ENCODE peak calls at places on chromosome 16, in eight cellular contexts. X is KG1; K is CD8-positive, alpha-beta memory T cell; W is AG09319; Y is DMS 273 treated with DMSO at 0.1 percent for 48 hours; R is cerebellum; D is RPMI8226; B is adrenal gland. A is an unnamed sample.

GRCh38 chr16:80014241-80014939 is 413.9 kb upstream of the MAF start:
- DNase-seq in B (no peak), W (peak; percentile 43), K (no peak), D (no peak), Y (no peak), R (no peak), X (no peak), A (no peak)

GRCh38 chr16:72481419-72481818 is 309.5 kb upstream of the PMFBP1 start:
- DNase-seq in X (no peak), K (no peak), R (no peak), B (no peak), D (no peak), Y (no peak), W (no peak), A (no peak)

GRCh38 chr16:12166271-12166670 is 189.7 kb downstream of the SNX29 start:
- DNase-seq in X (no peak), K (no peak), R (no peak), D (no peak), W (no peak), B (no peak), Y (no peak), A (no peak)

GRCh38 chr16:13999071-13999894 is 71.8 kb upstream of the MRTFB start:
- DNase-seq in W (no peak), K (no peak), R (no peak), D (no peak), X (no peak), B (no peak), Y (no peak), A (no peak)

GRCh38 chr16:3182608-3183444 is 5.2 kb upstream of the OR1F1 start:
- DNase-seq in Y (peak; percentile 59), R (peak; percentile 44), D (peak; percentile 66), B (no peak), K (peak; percentile 40), W (no peak), X (peak; percentile 35), A (no peak)

GRCh38 chr16:89035013-89035697 is 58.1 kb upstream of the CBFA2T3 start:
- DNase-seq in Y (no peak), B (no peak), K (no peak), R (no peak), X (no peak), D (no peak), W (no peak), A (no peak)

GRCh38 chr16:23948949-23949392 is 113.2 kb downstream of the PRKCB start:
- DNase-seq in W (no peak), Y (no peak), K (peak; percentile 75), X (no peak), R (no peak), B (no peak), D (peak; percentile 99), A (no peak)

GRCh38 chr16:56547120-56547948 is 17.5 kb upstream of the MT4 start:
- DNase-seq in Y (no peak), D (peak; percentile 69), R (peak; percentile 17), W (no peak), B (no peak), K (no peak), X (no peak), A (no peak)

GRCh38 chr16:56866955-56867830 is 2.2 kb downstream of the SLC12A3 start:
- DNase-seq in W (peak; percentile 51), R (peak; percentile 47), D (peak; percentile 75), X (no peak), Y (peak; percentile 29), K (peak; percentile 55), B (peak; percentile 73), A (no peak)

GRCh38 chr16:67504190-67505021 is 21.1 kb upstream of the AGRP start:
- DNase-seq in X (no peak), R (no peak), D (no peak), W (no peak), Y (no peak), B (peak; percentile 42), K (peak; percentile 29), A (no peak)

GRCh38 chr16:54633943-54634362 is 296.7 kb upstream of the IRX5 start:
- DNase-seq in B (peak; percentile 27), W (no peak), K (no peak), R (no peak), X (no peak), D (peak; percentile 37), Y (no peak), A (no peak)

GRCh38 chr16:31118223-31119155 is 1.0 kb downstream of the KAT8 start:
- DNase-seq in D (no peak), X (no peak), Y (no peak), K (no peak), R (no peak), W (no peak), B (no peak), A (no peak)

GRCh38 chr16:15611610-15612009 is 31.3 kb downstream of the MARF1 start:
- DNase-seq in X (no peak), W (no peak), B (no peak), R (no peak), D (no peak), Y (no peak), K (no peak), A (no peak)

GRCh38 chr16:26668026-26668425 is 398.7 kb upstream of the C16orf82 start:
- DNase-seq in W (no peak), R (no peak), D (no peak), B (no peak), Y (no peak), X (no peak), K (no peak), A (no peak)

GRCh38 chr16:11670171-11671131 is 2.2 kb downstream of the SNN start:
- DNase-seq in K (peak; percentile 62), D (no peak), Y (no peak), W (no peak), R (no peak), X (no peak), B (no peak), A (no peak)

GRCh38 chr16:28923652-28924398 is 1.2 kb downstream of the RABEP2 start:
- DNase-seq in Y (no peak), X (no peak), K (no peak), W (no peak), B (no peak), D (peak; percentile 78), R (no peak), A (peak; percentile 49)

GRCh38 chr16:23670137-23670776 is 8.4 kb upstream of the PLK1 start:
- DNase-seq in W (no peak), D (no peak), R (no peak), Y (no peak), B (no peak), X (no peak), K (no peak), A (no peak)

GRCh38 chr16:50154369-50154947 is 1.4 kb downstream of the TENT4B start:
- DNase-seq in R (peak; percentile 28), W (no peak), Y (no peak), K (no peak), D (peak; percentile 48), B (peak; percentile 33), X (no peak), A (no peak)

GRCh38 chr16:85286066-85286712 is 173.9 kb upstream of the CIBAR2 start:
- DNase-seq in K (no peak), X (no peak), Y (no peak), R (no peak), D (no peak), W (peak; percentile 41), B (peak; percentile 92), A (no peak)

GRCh38 chr16:46765050-46765449 is 16.9 kb upstream of the MYLK3 start:
- DNase-seq in W (no peak), B (no peak), X (no peak), Y (no peak), R (no peak), K (no peak), D (no peak), A (no peak)

GRCh38 chr16:27839419-27839818 is 224.1 kb downstream of the GSG1L start:
- DNase-seq in B (no peak), W (no peak), D (no peak), X (no peak), R (no peak), Y (no peak), K (no peak), A (no peak)

GRCh38 chr16:69799601-69800000 is 37.5 kb downstream of the WWP2 start:
- DNase-seq in K (no peak), Y (no peak), B (no peak), D (no peak), W (no peak), X (no peak), R (no peak), A (no peak)

GRCh38 chr16:3787924-3788661 is 70.8 kb upstream of the TRAP1 start:
- DNase-seq in K (no peak), B (no peak), Y (no peak), W (no peak), X (no peak), D (no peak), R (no peak), A (no peak)

GRCh38 chr16:89323120-89323960 is 105.8 kb downstream of the ZNF778 start:
- DNase-seq in X (no peak), K (no peak), W (no peak), R (no peak), B (no peak), Y (no peak), D (no peak), A (no peak)

GRCh38 chr16:20023190-20023589 is 50.5 kb downstream of the GPR139 start:
- DNase-seq in Y (no peak), W (no peak), K (no peak), D (peak; percentile 46), X (no peak), B (no peak), R (no peak), A (no peak)

GRCh38 chr16:287298-287811 is 4.4 kb downstream of the PDIA2 start:
- DNase-seq in B (no peak), Y (no peak), D (no peak), X (no peak), R (peak; percentile 61), W (no peak), K (no peak), A (no peak)

GRCh38 chr16:23408242-23409201 is 44.5 kb downstream of the COG7 start:
- DNase-seq in Y (peak; percentile 70), B (no peak), K (no peak), X (no peak), R (peak; percentile 93), W (no peak), D (no peak), A (no peak)

GRCh38 chr16:24348511-24349290 is 92.6 kb downstream of the CACNG3 start:
- DNase-seq in B (no peak), D (no peak), X (no peak), R (no peak), K (no peak), W (no peak), Y (no peak), A (no peak)

GRCh38 chr16:1976216-1976520 is 4.3 kb downstream of the TBL3 start:
- DNase-seq in K (no peak), Y (no peak), X (no peak), R (no peak), B (no peak), W (no peak), D (no peak), A (no peak)

GRCh38 chr16:68351463-68351862 is 40.6 kb downstream of the PRMT7 start:
- DNase-seq in Y (no peak), K (no peak), X (no peak), B (no peak), D (no peak), R (no peak), W (no peak), A (no peak)

GRCh38 chr16:89899879-89900481 is 18.7 kb upstream of the MC1R start:
- DNase-seq in Y (no peak), D (no peak), B (no peak), W (no peak), R (no peak), X (no peak), K (no peak), A (no peak)

GRCh38 chr16:73152731-73153130 is 104.8 kb upstream of the ZFHX3 start:
- DNase-seq in W (no peak), R (no peak), B (no peak), Y (no peak), K (no peak), X (no peak), D (no peak), A (no peak)